ENCODE peak calls at places on chromosomes 16 and 17, in ten cellular contexts. X is activated CD4-positive, alpha-beta T cell treated with anti-CD3 and anti-CD28 coated beads, Interleukin-2, amount 50 U/mL, for 48 hours; B is adrenal gland; I is astrocyte of the spinal cord; F is SIG-M5; K is caudate nucleus; D is posterior vena cava; G is mucosa of descending colon; P is stimulated activated CD8-positive, alpha-beta memory T cell treated with anti-CD3 and anti-CD28 coated beads, Interleukin-7, amount 100 ng/mL, for 1 hour; J is HCEC 1CT. Q is an unnamed sample.

GRCh38 chr17:42548070-42548837 is 4.5 kb upstream of the HSD17B1 start:
- DNase-seq in X (peak), B (peak), I (peak), F (no peak), K (no peak), D (no peak), G (peak), P (peak), J (no peak), Q (no peak)

GRCh38 chr16:66399930-66400329 is 27.2 kb upstream of the BEAN1 start:
- DNase-seq in X (no peak), B (no peak), I (no peak), F (no peak), K (no peak), D (no peak), G (no peak), P (no peak), J (no peak), Q (no peak)

GRCh38 chr17:8126306-8127066 is 2.6 kb upstream of the HES7 start:
- DNase-seq in X (peak), B (no peak), I (peak), F (no peak), K (no peak), D (no peak), G (peak), P (no peak), J (peak), Q (no peak)

GRCh38 chr17:17363638-17364337 is 60.6 kb downstream of the NT5M start:
- DNase-seq in X (no peak), B (no peak), I (no peak), F (no peak), K (no peak), D (peak), G (peak), P (no peak), J (no peak), Q (no peak)

GRCh38 chr16:81608515-81609209 is 164.1 kb downstream of the CMIP start:
- DNase-seq in X (no peak), B (no peak), I (peak), F (no peak), K (no peak), D (no peak), G (no peak), P (no peak), J (no peak), Q (peak)

GRCh38 chr16:14462811-14463210 is 167.2 kb downstream of the PARN start:
- DNase-seq in X (no peak), B (no peak), I (peak), F (no peak), K (no peak), D (no peak), G (no peak), P (no peak), J (peak), Q (no peak)

GRCh38 chr16:64061621-64062020 is 1060.2 kb downstream of the CDH11 start:
- DNase-seq in X (no peak), B (no peak), I (peak), F (no peak), K (no peak), D (no peak), G (no peak), P (no peak), J (no peak), Q (no peak)

GRCh38 chr17:55706808-55707773 is 15.6 kb downstream of the TMEM100 start:
- DNase-seq in X (no peak), B (no peak), I (no peak), F (no peak), K (no peak), D (no peak), G (no peak), P (no peak), J (no peak), Q (no peak)

GRCh38 chr16:27221576-27222498 is 18.5 kb downstream of the KDM8 start:
- DNase-seq in X (no peak), B (no peak), I (no peak), F (no peak), K (no peak), D (peak), G (peak), P (no peak), J (no peak), Q (peak)

GRCh38 chr17:69058165-69058564 is 2.6 kb downstream of the ABCA9 start:
- DNase-seq in X (no peak), B (no peak), I (no peak), F (no peak), K (no peak), D (no peak), G (no peak), P (no peak), J (peak), Q (no peak)

GRCh38 chr16:46789075-46789474 is 40.9 kb upstream of the MYLK3 start:
- DNase-seq in X (no peak), B (no peak), I (no peak), F (no peak), K (no peak), D (no peak), G (no peak), P (no peak), J (no peak), Q (no peak)

GRCh38 chr17:57672971-57673370 is 72.1 kb downstream of the CCDC182 start:
- DNase-seq in X (no peak), B (no peak), I (no peak), F (no peak), K (no peak), D (no peak), G (no peak), P (no peak), J (no peak), Q (no peak)

GRCh38 chr17:5002121-5002788 is 4.5 kb downstream of the KIF1C start:
- DNase-seq in X (no peak), B (no peak), I (no peak), F (no peak), K (no peak), D (no peak), G (no peak), P (no peak), J (no peak), Q (no peak)

GRCh38 chr17:31512104-31512740 is 120.7 kb downstream of the RAB11FIP4 start:
- DNase-seq in X (no peak), B (no peak), I (no peak), F (no peak), K (no peak), D (no peak), G (no peak), P (no peak), J (no peak), Q (no peak)

GRCh38 chr17:7613769-7614421 is 802 bp downstream of the FXR2 start:
- DNase-seq in X (no peak), B (no peak), I (peak), F (no peak), K (no peak), D (no peak), G (no peak), P (no peak), J (peak), Q (peak)

GRCh38 chr17:74759243-74759801 is 10.9 kb downstream of the NHERF1 start:
- DNase-seq in X (no peak), B (no peak), I (no peak), F (no peak), K (no peak), D (no peak), G (no peak), P (no peak), J (no peak), Q (no peak)

GRCh38 chr16:66471696-66472393 is 44.8 kb downstream of the BEAN1 start:
- DNase-seq in X (no peak), B (no peak), I (no peak), F (no peak), K (no peak), D (peak), G (no peak), P (no peak), J (no peak), Q (no peak)

GRCh38 chr16:30110661-30111060 is 2.7 kb downstream of the GDPD3 start:
- DNase-seq in X (no peak), B (no peak), I (no peak), F (no peak), K (no peak), D (no peak), G (no peak), P (no peak), J (peak), Q (no peak)

GRCh38 chr17:31008374-31009035 is 37.7 kb downstream of the RNF135 start:
- DNase-seq in X (peak), B (peak), I (peak), F (no peak), K (peak), D (peak), G (peak), P (peak), J (peak), Q (peak)

GRCh38 chr17:75573994-75574393 is 13.6 kb upstream of the MYO15B start:
- DNase-seq in X (no peak), B (no peak), I (no peak), F (no peak), K (no peak), D (no peak), G (no peak), P (no peak), J (no peak), Q (no peak)

GRCh38 chr16:73041644-73042043 is 6.3 kb downstream of the ZFHX3 start:
- DNase-seq in X (no peak), B (no peak), I (no peak), F (no peak), K (no peak), D (no peak), G (no peak), P (no peak), J (no peak), Q (no peak)

GRCh38 chr16:28092721-28093382 is 29.3 kb upstream of the GSG1L start:
- DNase-seq in X (no peak), B (no peak), I (no peak), F (no peak), K (no peak), D (peak), G (no peak), P (no peak), J (no peak), Q (no peak)

GRCh38 chr16:16012144-16012543 is 62.7 kb downstream of the ABCC1 start:
- DNase-seq in X (no peak), B (no peak), I (no peak), F (no peak), K (no peak), D (no peak), G (no peak), P (no peak), J (no peak), Q (no peak)

GRCh38 chr16:11681977-11682654 is 13.9 kb downstream of the SNN start:
- DNase-seq in X (no peak), B (no peak), I (no peak), F (no peak), K (no peak), D (peak), G (peak), P (no peak), J (no peak), Q (no peak)

GRCh38 chr16:82265809-82266208 is 95.8 kb upstream of the MPHOSPH6 start:
- DNase-seq in X (no peak), B (no peak), I (no peak), F (no peak), K (no peak), D (no peak), G (no peak), P (no peak), J (no peak), Q (no peak)

GRCh38 chr17:76561799-76562268 is 22.0 kb downstream of the PRCD start:
- DNase-seq in X (no peak), B (peak), I (peak), F (no peak), K (no peak), D (no peak), G (no peak), P (no peak), J (peak), Q (peak)

GRCh38 chr16:53565300-53565699 is 62.3 kb upstream of the AKTIP start:
- DNase-seq in X (no peak), B (no peak), I (no peak), F (no peak), K (no peak), D (no peak), G (no peak), P (no peak), J (no peak), Q (no peak)

GRCh38 chr16:1857433-1858097 is 14.4 kb downstream of the MEIOB start:
- DNase-seq in X (no peak), B (no peak), I (no peak), F (no peak), K (no peak), D (no peak), G (no peak), P (no peak), J (no peak), Q (no peak)

GRCh38 chr16:19168173-19169080 is at the start of gene SYT17:
- DNase-seq in X (no peak), B (no peak), I (no peak), F (no peak), K (peak), D (no peak), G (peak), P (no peak), J (no peak), Q (no peak)

GRCh38 chr16:2499454-2499853 is 14.3 kb upstream of the ATP6V0C start:
- DNase-seq in X (no peak), B (no peak), I (no peak), F (no peak), K (no peak), D (no peak), G (no peak), P (no peak), J (no peak), Q (no peak)

GRCh38 chr17:67657596-67657995 is 60.1 kb upstream of the NOL11 start:
- DNase-seq in X (no peak), B (no peak), I (no peak), F (no peak), K (no peak), D (no peak), G (no peak), P (no peak), J (no peak), Q (no peak)

GRCh38 chr17:7651097-7651958 is 602 bp downstream of the ATP1B2 start:
- DNase-seq in X (no peak), B (no peak), I (no peak), F (no peak), K (no peak), D (no peak), G (no peak), P (no peak), J (no peak), Q (no peak)

GRCh38 chr17:49191407-49191916 is 18.9 kb downstream of the GNGT2 start:
- DNase-seq in X (no peak), B (no peak), I (no peak), F (no peak), K (no peak), D (no peak), G (no peak), P (no peak), J (no peak), Q (no peak)

Q was measured in HFFc6.